ENCODE peak calls at places on chromosome 22, in seven cellular contexts. H is mammary epithelial cell, U is GM23248, Q is psoas muscle, E is hepatocyte, L is A549, X is H1. P is an unnamed sample.

GRCh38 chr22:45504703-45505341 is 2.1 kb downstream of the FBLN1 start:
- DNase-seq in E (peak; percentile 54), Q (peak; percentile 79), L (no peak), U (peak; percentile 75), H (peak; percentile 34), X (no peak), P (peak; percentile 49)

GRCh38 chr22:32475428-32476010 is 908 bp downstream of the FBXO7 start:
- DNase-seq in H (no peak), E (peak; percentile 50), Q (no peak), L (peak; percentile 33), U (peak; percentile 78), X (no peak), P (peak; percentile 26)

GRCh38 chr22:45805413-45805812 is 133.8 kb downstream of the ATXN10 start:
- DNase-seq in Q (no peak), E (no peak), U (peak; percentile 58), H (no peak), X (no peak), L (no peak), P (no peak)

GRCh38 chr22:22755778-22756100 is 111.3 kb downstream of the GGTLC2 start:
- DNase-seq in Q (no peak), U (no peak), E (no peak), X (no peak), L (no peak), H (no peak), P (no peak)

GRCh38 chr22:33971561-33971961 is 51.3 kb upstream of the LARGE1 start:
- DNase-seq in H (peak; percentile 89), L (no peak), Q (no peak), E (peak; percentile 10), U (peak; percentile 3), X (no peak), P (peak; percentile 86)

GRCh38 chr22:23715811-23716355 is 25.1 kb downstream of the RGL4 start:
- DNase-seq in Q (no peak), X (no peak), H (no peak), L (no peak), U (no peak), E (no peak), P (no peak)

GRCh38 chr22:20436309-20437252 is 1.0 kb downstream of the SCARF2 start:
- DNase-seq in Q (peak; percentile 59), U (peak; percentile 79), X (no peak), L (no peak), H (no peak), E (peak; percentile 74), P (peak; percentile 51)

GRCh38 chr22:33272866-33273265 is 214.7 kb upstream of the SYN3 start:
- DNase-seq in L (no peak), Q (no peak), X (no peak), U (no peak), E (no peak), H (no peak), P (no peak)

GRCh38 chr22:49400136-49400865 is 427.4 kb downstream of the BRD1 start:
- DNase-seq in E (no peak), L (no peak), Q (no peak), U (no peak), H (no peak), X (no peak), P (no peak)

GRCh38 chr22:46064966-46065666 is 85.2 kb upstream of the PPARA start:
- DNase-seq in L (no peak), H (peak; percentile 58), U (peak; percentile 71), E (no peak), Q (peak; percentile 40), X (no peak), P (no peak)

GRCh38 chr22:39454385-39454871 is 2.4 kb upstream of the MGAT3 start:
- DNase-seq in E (no peak), Q (no peak), U (no peak), H (no peak), X (no peak), L (peak; percentile 64), P (peak; percentile 38)

GRCh38 chr22:28799834-28800307 is 498 bp downstream of the XBP1 start:
- DNase-seq in E (peak; percentile 77), U (peak; percentile 83), Q (peak; percentile 85), H (peak; percentile 51), X (no peak), L (no peak), P (peak; percentile 58)

GRCh38 chr22:44151661-44152060 is 29.1 kb upstream of the PARVG start:
- DNase-seq in Q (no peak), H (peak; percentile 2), E (no peak), U (peak; percentile 75), X (no peak), L (no peak), P (no peak)

GRCh38 chr22:22798232-22798616 is 89.4 kb upstream of the IGLL5 start:
- DNase-seq in U (no peak), Q (no peak), H (no peak), E (no peak), L (no peak), X (no peak), P (no peak)

GRCh38 chr22:40449676-40450035 is 79.3 kb downstream of the SGSM3 start:
- DNase-seq in X (no peak), L (no peak), U (peak; percentile 87), E (no peak), Q (no peak), H (peak; percentile 15), P (no peak)

GRCh38 chr22:43185860-43186261 is 1.1 kb downstream of the TTLL12 start:
- DNase-seq in H (peak; percentile 23), U (peak; percentile 51), L (no peak), X (no peak), E (peak; percentile 62), Q (peak; percentile 74), P (peak; percentile 48)

GRCh38 chr22:38505595-38506117 is 455 bp downstream of the DDX17 start:
- DNase-seq in U (peak; percentile 88), E (peak; percentile 85), L (peak; percentile 59), Q (peak; percentile 91), X (no peak), H (peak; percentile 63), P (peak; percentile 47)

GRCh38 chr22:19108807-19109197 is 13.4 kb downstream of the DGCR2 start:
- DNase-seq in E (no peak), U (no peak), X (no peak), H (peak; percentile 54), Q (no peak), L (no peak), P (no peak)

GRCh38 chr22:19106886-19107729 is 15.1 kb downstream of the DGCR2 start:
- DNase-seq in L (no peak), H (no peak), U (no peak), X (no peak), Q (no peak), E (no peak), P (peak; percentile 70)

GRCh38 chr22:19109198-19110063 is 12.8 kb downstream of the DGCR2 start:
- DNase-seq in E (peak; percentile 63), X (no peak), U (peak; percentile 65), H (peak; percentile 88), L (peak; percentile 22), Q (no peak), P (no peak)

GRCh38 chr22:19105867-19106802 is 16.1 kb downstream of the DGCR2 start:
- DNase-seq in X (no peak), H (peak; percentile 30), L (no peak), U (no peak), E (no peak), Q (no peak), P (no peak)

DNA sequence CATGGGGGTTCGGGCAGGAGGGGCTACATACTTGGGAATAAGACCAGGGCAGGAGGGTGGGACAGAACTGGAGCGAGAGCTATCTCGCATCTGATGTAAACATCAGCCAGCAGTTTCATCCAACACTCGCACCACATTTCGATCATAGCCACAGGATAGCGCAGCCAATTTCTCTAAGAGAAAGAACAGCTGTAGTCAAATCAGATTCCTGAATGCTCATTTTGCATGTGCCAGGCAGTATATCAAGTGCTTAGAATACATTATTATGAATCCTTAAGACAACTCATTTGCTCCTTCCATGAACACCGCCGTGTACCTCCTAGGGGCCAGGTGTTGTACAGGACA is 14.5 kb downstream of the DGCR2 start:
- DNase-seq in E (no peak), U (no peak), Q (no peak), L (no peak), X (no peak), H (no peak), P (peak; percentile 34)
- H3K4me1 ChIP-seq in E (peaks cover 11% of the 10 kb centered on the region), U (peaks cover 6% of the 10 kb centered on the region), Q (peaks cover 91% of the 10 kb centered on the region), L (peaks cover 15% of the 10 kb centered on the region), X (peaks cover 13% of the 10 kb centered on the region), H (peaks cover 18% of the 10 kb centered on the region), P (peaks cover 36% of the 10 kb centered on the region)

GRCh38 chr22:31235076-31235475 is 23.0 kb downstream of the LIMK2 start:
- DNase-seq in Q (no peak), X (no peak), E (no peak), U (no peak), H (no peak), L (no peak), P (no peak)
- H3K27ac ChIP-seq in Q (no peak overlapping the region), X (no peak overlapping the region), E (no peak overlapping the region), U (no peak overlapping the region), H (no peak overlapping the region), L (no peak overlapping the region), P (no peak overlapping the region)

DNA sequence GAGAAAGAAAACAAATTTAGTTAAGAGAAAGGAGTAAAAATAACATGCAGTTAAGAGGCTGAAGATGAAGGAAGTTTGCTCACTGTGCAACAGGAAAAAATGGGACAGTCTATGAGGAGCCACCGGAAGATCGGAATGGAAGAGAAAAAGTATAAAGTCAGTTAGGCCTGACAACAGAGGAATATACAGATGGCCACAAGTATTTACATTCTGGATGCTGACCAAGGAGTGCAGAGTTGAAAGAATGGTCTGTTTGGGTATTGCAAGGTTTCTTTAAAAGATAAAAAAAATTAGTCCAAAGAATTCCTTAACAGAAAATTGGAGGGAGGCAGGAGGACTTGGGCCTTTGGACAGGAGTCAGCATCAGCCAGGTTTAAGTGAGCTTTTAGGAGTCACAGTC is 37.5 kb downstream of the RBFOX2 start:
- DNase-seq in Q (no peak), L (no peak), U (no peak), X (no peak), H (no peak), E (no peak), P (no peak)
- H3K4me1 ChIP-seq in Q (peaks cover 15% of the 10 kb centered on the region), L (peaks cover 5% of the 10 kb centered on the region), U (peaks cover 36% of the 10 kb centered on the region), X (no peaks in the 10 kb centered on the region), H (no peaks in the 10 kb centered on the region), E (peaks cover 33% of the 10 kb centered on the region), P (peaks cover 14% of the 10 kb centered on the region)

DNA sequence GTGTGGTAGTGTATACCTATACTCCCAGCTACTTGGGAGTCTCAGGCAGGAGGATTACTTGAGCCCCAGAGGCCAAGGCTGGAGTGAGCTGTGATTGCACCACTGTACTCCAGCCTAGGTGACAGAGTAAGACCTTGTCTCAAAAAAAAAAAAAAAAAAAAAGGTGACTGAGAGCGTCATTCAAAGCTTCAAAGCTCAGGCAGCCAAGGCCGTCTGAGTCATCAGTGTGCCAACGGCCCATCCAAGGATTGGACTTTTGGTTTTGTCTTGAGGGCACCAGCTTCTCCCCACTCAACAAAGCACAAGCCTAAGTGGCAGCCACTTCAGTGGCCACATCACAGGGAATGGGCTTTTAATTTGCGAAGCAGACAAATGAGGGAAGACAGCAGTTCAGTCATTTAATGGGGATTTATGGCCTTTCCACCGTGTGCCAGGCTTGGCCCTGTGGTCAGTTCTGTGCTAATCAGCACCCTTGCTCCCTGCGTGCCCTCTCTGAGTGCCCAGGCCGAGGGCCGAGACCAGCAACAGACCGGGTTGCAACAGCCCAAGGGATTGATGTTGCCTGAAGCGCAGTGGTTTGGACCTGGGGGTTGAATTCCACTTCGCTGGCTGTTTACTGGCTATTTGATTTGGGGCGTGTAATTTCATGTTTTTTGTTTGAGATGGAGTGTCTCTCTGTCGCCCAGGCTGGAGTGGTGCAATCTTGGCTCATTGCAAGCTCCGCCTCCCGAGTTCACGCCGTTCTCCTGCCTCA is 30.2 kb upstream of the CRYBB3 start:
- DNase-seq in U (no peak), L (no peak), X (no peak), E (no peak), H (no peak), Q (no peak), P (no peak)
- H3K27ac ChIP-seq in U (no peak overlapping the region), L (no peak overlapping the region), X (no peak overlapping the region), E (no peak overlapping the region), H (no peak overlapping the region), Q (no peak overlapping the region), P (no peak overlapping the region)

P was measured in SJCRH30.